ENCODE peak calls at places on chromosomes 1 and 21, in six cellular contexts. X is A549, K is GM12878, N is mesothelial cell of epicardium, Y is GM10248, G is bronchial epithelial cell. C is an unnamed sample.

GRCh38 chr1:100034465-100034864 is 64.7 kb downstream of the SLC35A3 start:
- DNase-seq in K (no peak), N (no peak), X (peak; percentile 22), Y (peak; percentile 44), G (peak; percentile 18), C (no peak)

GRCh38 chr1:234771642-234772344 is 161.8 kb upstream of the IRF2BP2 start:
- DNase-seq in N (no peak), K (no peak), Y (no peak), X (no peak), G (no peak), C (no peak)

GRCh38 chr1:2091611-2092604 is 41.7 kb downstream of the PRKCZ start:
- DNase-seq in G (no peak), N (no peak), K (no peak), X (no peak), Y (peak; percentile 69), C (no peak)

GRCh38 chr21:24014381-24014780 is 1592.9 kb downstream of the MRPL39 start:
- DNase-seq in K (no peak), Y (no peak), N (no peak), X (no peak), G (no peak), C (no peak)

GRCh38 chr21:44517175-44517899 is 22.7 kb downstream of the KRTAP10-1 start:
- DNase-seq in G (no peak), K (peak; percentile 13), X (peak; percentile 53), Y (no peak), N (no peak), C (no peak)

GRCh38 chr1:52919051-52919719 is 2.4 kb downstream of the ECHDC2 start:
- DNase-seq in K (no peak), Y (no peak), X (no peak), G (peak; percentile 60), N (no peak), C (no peak)

GRCh38 chr1:26094076-26094669 is 17.5 kb upstream of the PDIK1L start:
- DNase-seq in K (no peak), N (no peak), Y (no peak), G (no peak), X (no peak), C (no peak)

GRCh38 chr1:110538921-110539320 is 19.9 kb upstream of the KCNA10 start:
- DNase-seq in X (no peak), G (no peak), N (no peak), K (no peak), Y (no peak), C (no peak)

GRCh38 chr1:40162791-40163441 is 1.7 kb downstream of the RLF start:
- DNase-seq in K (no peak), X (no peak), N (no peak), G (peak; percentile 58), Y (no peak), C (no peak)

GRCh38 chr1:151157067-151157531 is 650 bp downstream of the TNFAIP8L2 start:
- DNase-seq in Y (peak; percentile 47), X (no peak), G (no peak), K (no peak), N (no peak), C (no peak)

GRCh38 chr1:167722152-167722869 is 529 bp downstream of the MPZL1 start:
- DNase-seq in G (peak; percentile 54), Y (no peak), N (no peak), X (peak; percentile 53), K (no peak), C (no peak)

GRCh38 chr1:167721617-167722151 is at the start of gene MPZL1:
- DNase-seq in Y (peak; percentile 98), G (peak; percentile 80), N (peak; percentile 92), X (peak; percentile 97), K (peak; percentile 77), C (peak; percentile 85)

GRCh38 chr1:167718926-167719691 is 2.7 kb upstream of the MPZL1 start:
- DNase-seq in N (no peak), K (no peak), Y (no peak), G (no peak), X (no peak), C (no peak)

GRCh38 chr1:167722870-167723251 is 1.1 kb downstream of the MPZL1 start:
- DNase-seq in N (no peak), X (no peak), Y (no peak), G (no peak), K (no peak), C (no peak)

DNA sequence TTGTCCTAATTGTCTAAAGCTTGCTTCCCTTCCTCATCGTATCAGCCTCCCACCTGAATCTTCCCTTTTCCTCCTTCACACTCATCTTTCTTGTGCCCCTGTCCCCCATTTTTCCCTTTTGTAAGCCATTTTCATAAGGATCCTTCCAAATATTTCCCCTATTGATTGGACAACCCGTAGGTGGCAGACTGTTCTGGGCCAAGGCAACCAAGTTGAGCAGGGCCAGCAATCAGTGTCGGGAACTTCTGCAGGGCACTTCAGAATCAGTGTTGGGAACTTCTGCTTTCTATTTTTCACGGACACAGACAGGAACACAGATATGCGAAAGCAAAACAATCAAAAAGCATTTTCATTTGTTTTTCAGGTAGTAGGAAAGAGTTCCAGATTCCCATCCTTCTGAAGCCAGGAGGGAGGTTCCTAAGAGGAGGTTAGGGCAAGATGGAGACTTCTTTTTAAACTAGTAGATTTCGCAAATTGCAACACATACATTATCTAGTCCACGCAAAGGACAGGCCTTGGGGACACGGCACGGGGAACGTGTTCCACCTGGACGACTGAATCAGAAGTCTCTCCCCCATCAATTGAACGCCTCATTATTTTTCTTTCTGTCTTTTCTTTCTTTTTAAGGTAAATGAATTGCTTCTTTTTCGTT is 691 bp upstream of the MPZL1 start:
- DNase-seq in K (no peak), G (peak; percentile 68), N (no peak), Y (peak; percentile 27), X (peak; percentile 60), C (no peak)
- TF ChIP-seq CTCF in K (peak; percentile 45), G (peak; percentile 41), N (no peak), Y (no peak), X (peak; percentile 60), C (peak; percentile 14)

DNA sequence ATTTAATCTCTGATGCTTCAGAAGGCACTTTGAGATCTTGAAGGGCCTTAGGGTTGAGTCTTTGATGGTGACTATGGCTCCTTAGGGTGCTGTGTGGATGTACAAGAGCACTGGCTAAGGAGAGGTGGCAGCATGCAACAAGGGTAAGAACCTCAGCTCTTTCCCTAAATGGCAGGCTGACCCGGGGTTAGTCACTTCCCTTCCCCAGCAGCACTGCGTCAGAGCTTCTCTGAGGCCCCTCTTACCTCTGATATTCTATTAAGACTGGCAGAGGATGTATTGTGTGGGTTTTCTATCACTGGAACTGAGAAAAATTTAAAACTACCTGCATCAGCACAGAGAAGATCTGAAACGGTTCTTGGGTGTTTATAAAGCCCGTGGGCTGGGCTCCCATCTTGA is 11.8 kb downstream of the C1orf116 start:
- DNase-seq in Y (no peak), G (peak; percentile 86), N (no peak), K (no peak), X (no peak), C (no peak)
- TF ChIP-seq CTCF in Y (no peak), G (no peak), N (no peak), K (no peak), X (no peak), C (no peak)

GRCh38 chr1:232877361-232877991 is 72.3 kb downstream of the MAP10 start:
- DNase-seq in G (no peak), N (no peak), X (no peak), K (no peak), Y (no peak), C (no peak)

GRCh38 chr1:232884262-232884661 is 66.1 kb upstream of the NTPCR start:
- DNase-seq in K (no peak), G (peak; percentile 12), Y (no peak), X (no peak), N (no peak), C (no peak)

GRCh38 chr1:232878141-232878540 is 72.3 kb upstream of the NTPCR start:
- DNase-seq in G (no peak), X (no peak), Y (no peak), N (no peak), K (no peak), C (no peak)

GRCh38 chr1:232876506-232877360 is 71.5 kb downstream of the MAP10 start:
- DNase-seq in G (no peak), Y (no peak), N (no peak), K (no peak), X (no peak), C (no peak)

DNA sequence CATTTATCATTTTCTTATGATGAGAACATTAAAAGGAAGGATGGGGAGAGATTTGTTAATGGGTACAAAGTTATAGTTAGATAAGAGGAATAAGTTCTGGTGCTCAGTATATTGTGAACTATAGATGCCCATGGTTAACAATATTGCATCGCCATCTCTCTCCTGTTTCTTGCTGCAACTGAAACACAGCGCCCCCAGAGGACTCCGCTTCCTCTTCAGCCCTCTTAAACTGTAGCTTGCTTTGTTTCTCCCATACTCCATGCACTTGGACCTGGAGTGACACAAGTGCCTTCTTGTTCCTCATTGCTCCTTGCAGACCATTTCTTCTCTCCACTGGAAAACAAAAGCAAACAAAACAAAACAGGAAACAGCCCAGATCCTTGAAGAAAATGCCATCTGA is 70.1 kb upstream of the NTPCR start:
- DNase-seq in Y (no peak), K (no peak), G (peak; percentile 52), N (no peak), X (peak; percentile 61), C (no peak)
- TF ChIP-seq CTCF in Y (peak; percentile 34), K (peak; percentile 31), G (peak; percentile 70), N (no peak), X (peak; percentile 63), C (peak; percentile 68)

DNA sequence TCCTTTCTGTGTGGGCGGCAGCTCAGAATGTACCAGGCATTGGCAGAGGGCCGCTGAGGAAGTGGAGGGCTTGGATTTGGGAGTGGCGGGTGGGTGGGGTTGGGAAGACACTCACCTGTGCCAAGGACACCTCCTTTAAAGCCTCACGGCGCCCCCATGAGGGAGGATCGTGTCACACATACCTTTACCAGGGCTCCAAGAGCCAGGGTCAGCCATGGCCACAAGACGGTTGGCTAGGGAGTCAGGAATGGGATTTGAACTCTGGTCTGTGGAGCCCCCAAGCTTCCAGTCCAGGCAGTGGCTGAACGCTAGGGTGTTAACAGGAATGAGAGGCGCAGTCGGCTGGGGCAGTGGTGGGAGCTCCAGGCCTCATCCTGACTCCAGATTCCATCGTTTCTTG is 4.6 kb downstream of the NBL1 start:
- DNase-seq in X (no peak), K (no peak), G (peak; percentile 44), Y (no peak), N (no peak), C (no peak)
- TF ChIP-seq CTCF in X (peak; percentile 25), K (peak; percentile 19), G (peak; percentile 48), Y (peak; percentile 11), N (no peak), C (peak; percentile 17)

C was measured in GM12864.